ENCODE peak calls at places on chromosomes 16 and 17, in five cellular contexts. E, V, F, G and Q are unnamed samples.

GRCh38 chr16:31204871-31205666 is 2.5 kb upstream of the PYCARD start:
- DNase-seq in G (no peak), F (no peak), V (no peak), E (no peak), Q (no peak)

GRCh38 chr16:30494028-30494427 is 21.5 kb downstream of the ITGAL start:
- DNase-seq in F (no peak), E (no peak), G (no peak), V (no peak), Q (no peak)

GRCh38 chr17:57666946-57667345 is 78.2 kb downstream of the CCDC182 start:
- DNase-seq in G (no peak), V (no peak), E (no peak), F (no peak), Q (no peak)

GRCh38 chr17:18129041-18129502 is 20.5 kb downstream of the MYO15A start:
- DNase-seq in G (peak), V (no peak), F (no peak), E (no peak), Q (no peak)

GRCh38 chr16:7688811-7689210 is 356.2 kb downstream of the RBFOX1 start:
- DNase-seq in G (no peak), V (no peak), E (no peak), F (no peak), Q (no peak)

GRCh38 chr17:81434079-81434478 is 38.8 kb downstream of the BAHCC1 start:
- DNase-seq in E (peak), V (no peak), F (no peak), G (no peak), Q (no peak)

GRCh38 chr16:50096791-50097190 is 31.0 kb downstream of the HEATR3 start:
- DNase-seq in E (no peak), G (no peak), V (no peak), F (peak), Q (no peak)

GRCh38 chr16:89921699-89922476 is 1.3 kb upstream of the TUBB3 start:
- DNase-seq in G (peak), F (peak), E (peak), V (peak), Q (no peak)

GRCh38 chr16:12057276-12057675 is 80.7 kb downstream of the SNX29 start:
- DNase-seq in V (no peak), F (no peak), G (no peak), E (no peak), Q (no peak)

GRCh38 chr17:58679263-58680037 is 12.4 kb downstream of the TEX14 start:
- DNase-seq in V (no peak), F (no peak), E (no peak), G (no peak), Q (peak)

DNA sequence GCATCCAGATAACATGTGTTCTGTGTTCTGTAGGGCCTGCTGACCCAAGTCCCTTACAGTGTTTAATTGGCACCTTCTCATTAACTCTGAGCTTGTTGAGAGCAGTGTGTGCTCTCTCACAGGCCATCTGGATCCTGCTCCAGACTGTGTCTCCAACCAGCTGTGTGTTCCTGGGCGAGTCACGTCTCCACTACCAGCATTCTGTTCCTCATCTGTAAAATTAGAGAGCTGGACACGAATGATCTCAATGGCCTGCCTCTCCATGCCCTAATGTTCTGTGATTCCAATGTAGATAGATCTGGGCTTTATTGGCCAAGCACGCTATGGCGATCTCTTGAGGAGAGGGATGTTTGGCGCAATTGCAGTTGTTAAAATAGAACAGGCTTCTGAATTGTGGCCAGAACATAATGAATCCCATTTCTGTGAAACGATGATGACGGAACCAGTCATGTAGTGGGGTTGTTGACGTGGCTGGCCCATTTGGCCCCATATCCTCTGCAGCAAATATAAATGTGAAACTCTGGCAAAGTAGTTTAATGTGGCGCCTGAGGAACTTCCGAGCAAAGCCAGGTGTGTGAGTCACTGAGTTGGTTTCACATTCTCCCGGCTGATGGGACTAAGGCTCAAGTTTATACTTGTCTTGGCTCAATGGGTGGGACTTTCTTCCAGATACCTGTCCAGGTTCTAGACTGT is 22.2 kb downstream of the TBX4 start:
- DNase-seq in G (no peak), E (no peak), V (no peak), F (no peak), Q (no peak)
- H3K4me3 ChIP-seq in G (no peak), E (no peak), V (no peak), F (no peak), Q (no peak)

GRCh38 chr16:1532081-1532760 is 1.2 kb upstream of the TMEM204 start:
- DNase-seq in F (no peak), G (no peak), E (peak), V (no peak), Q (no peak)

GRCh38 chr16:1532771-1533170 is 695 bp upstream of the TMEM204 start:
- DNase-seq in G (no peak), F (no peak), V (no peak), E (no peak), Q (no peak)

GRCh38 chr16:1533443-1533951 is at the start of gene TMEM204:
- DNase-seq in F (peak), E (peak), V (peak), G (peak), Q (no peak)

GRCh38 chr16:1535391-1536291 is 2.2 kb downstream of the TMEM204 start:
- DNase-seq in E (no peak), F (no peak), G (no peak), V (no peak), Q (no peak)

DNA sequence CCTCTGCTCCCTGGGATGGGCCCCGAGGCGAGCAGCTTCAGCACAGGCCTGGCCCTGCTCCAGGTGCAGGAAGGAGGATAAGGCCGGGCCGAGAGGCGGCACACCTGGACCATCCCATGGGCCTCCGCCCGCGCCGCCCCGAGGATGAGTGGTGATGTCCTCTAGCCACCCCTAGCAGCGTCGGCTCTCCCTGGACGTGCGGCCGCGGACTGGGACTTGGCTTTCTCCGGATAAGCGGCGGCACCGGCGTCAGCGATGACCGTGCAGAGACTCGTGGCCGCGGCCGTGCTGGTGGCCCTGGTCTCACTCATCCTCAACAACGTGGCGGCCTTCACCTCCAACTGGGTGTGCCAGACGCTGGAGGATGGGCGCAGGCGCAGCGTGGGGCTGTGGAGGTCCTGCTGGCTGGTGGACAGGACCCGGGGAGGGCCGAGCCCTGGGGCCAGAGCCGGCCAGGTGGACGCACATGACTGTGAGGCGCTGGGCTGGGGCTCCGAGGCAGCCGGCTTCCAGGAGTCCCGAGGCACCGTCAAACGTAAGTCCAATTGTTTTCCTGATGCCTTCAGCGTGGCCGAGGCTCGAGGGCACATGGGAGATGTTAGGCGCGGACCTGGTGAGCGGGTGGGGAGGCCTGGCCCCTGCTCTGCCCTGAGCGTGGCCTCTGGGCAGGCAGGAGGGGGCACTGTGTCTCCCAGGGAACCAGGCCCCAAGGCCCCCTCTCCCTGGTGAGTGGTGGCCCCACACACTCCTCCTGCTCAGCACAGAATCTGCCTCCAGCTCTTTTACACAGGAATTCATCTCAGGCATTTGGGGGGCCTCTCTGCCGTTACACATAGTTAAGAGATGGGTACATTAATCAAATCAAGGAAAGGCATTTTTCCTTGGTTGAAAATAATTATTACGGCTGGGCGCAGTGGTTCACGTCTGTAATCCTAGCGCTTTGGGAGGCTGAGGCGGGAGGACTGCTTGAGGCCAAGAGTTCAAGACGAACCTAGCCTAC is 855 bp downstream of the TMEM204 start:
- DNase-seq in F (no peak), G (peak), V (no peak), E (no peak), Q (no peak)
- TF ChIP-seq CTCF in F (no peak), G (no peak), V (no peak), E (no peak), Q (no peak)

DNA sequence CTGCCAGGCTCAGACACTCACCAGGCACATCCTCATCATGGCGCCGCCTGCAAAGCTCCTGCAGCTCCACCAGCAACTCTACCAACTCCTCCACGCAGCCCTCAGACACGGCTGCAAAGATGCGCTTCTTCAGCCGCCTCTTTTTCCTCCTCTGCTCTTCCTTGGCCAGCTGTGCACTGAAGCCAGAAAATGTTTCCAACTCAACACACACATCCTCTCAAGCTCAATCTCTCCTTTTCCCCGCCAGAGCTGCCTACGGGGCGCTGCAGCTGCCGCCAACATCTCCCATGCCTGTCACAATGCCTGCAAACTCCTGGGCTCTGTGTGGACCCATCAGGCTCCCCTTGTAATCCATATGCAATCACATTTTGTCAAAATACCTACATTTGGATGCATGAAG is 14.2 kb downstream of the TRPV3 start:
- DNase-seq in E (no peak), G (no peak), F (no peak), V (no peak), Q (no peak)
- H3K4me3 ChIP-seq in E (no peak), G (no peak), F (no peak), V (no peak), Q (no peak)

DNA sequence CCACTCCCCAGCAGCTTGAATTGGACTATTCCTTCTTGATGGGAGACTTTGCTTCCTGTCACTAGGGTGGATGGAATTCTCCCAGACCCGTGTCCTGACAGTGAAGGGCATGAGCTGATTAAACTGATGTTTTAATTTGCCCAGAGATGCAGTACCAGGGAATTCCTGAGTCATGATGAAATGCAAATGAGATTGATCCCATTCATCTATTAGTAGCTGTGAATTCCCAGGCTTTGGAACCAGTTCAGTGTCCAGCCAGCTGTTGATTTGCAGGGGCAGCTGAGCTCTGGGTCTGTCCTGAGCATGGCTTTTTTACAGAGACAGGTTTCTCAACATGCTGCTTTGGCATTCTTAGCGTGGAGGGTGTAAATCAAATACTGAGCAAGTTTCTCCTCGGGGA is 157.9 kb downstream of the PITPNC1 start:
- DNase-seq in V (no peak), G (peak), F (no peak), E (no peak), Q (no peak)
- TF ChIP-seq CTCF in V (no peak), G (no peak), F (no peak), E (no peak), Q (no peak)

DNA sequence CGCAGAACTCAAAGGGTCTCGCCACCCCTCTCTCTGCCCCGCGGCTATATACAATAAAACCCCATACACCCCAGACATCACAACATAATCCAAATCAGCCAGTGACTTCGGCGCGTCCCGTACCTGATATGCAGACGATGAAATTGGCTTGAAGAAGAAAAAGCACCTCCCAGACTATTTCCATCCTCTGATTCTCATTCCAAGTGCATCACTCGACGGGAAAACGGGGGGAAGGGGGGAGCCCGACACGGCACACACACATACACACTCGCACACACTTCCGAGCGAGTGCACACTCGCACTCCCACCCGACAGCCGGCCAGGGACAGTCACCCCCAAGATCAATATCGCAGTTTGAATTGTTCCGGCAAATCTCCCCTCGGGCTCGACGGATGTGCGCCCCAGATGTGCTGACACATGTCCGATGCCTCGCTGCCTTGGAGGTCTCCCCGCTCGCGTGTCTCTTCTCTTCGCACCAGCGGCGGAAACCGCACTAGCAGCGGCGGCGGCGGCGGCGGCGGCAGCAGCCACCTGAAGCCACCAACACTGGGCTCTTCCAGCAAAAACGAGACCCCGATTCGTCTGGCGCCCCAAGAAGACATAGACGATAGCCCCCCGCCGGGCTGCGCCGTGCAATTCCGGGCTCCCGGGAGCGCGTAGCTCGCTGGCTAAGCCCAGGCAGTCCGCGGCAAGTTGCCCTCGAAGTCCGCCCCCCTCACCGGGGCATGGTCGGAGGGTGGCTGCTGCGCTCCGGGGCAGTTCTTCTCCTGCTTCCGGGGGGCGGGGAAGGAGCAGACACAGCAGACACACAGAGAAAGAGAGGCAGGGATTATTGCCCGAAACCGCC is 688 bp downstream of the CA10 start:
- DNase-seq in V (no peak), E (no peak), F (no peak), G (no peak), Q (no peak)
- H3K4me3 ChIP-seq in V (no peak), E (no peak), F (no peak), G (no peak), Q (no peak)

GRCh38 chr17:7351665-7352558 is at the start of gene KCTD11:
- DNase-seq in V (peak), E (peak), F (no peak), G (peak), Q (peak)
- TF ChIP-seq CTCF in V (peak), E (peak), F (peak), G (peak), Q (peak)